ENCODE peak calls at places on chromosomes 2 and 18, in ten cellular contexts. S is esophagus squamous epithelium, Y is ovary, P is transverse colon, U is uterus, N is upper lobe of left lung, E is heart left ventricle, O is vagina, R is body of pancreas, W is breast epithelium. G is an unnamed sample.

GRCh38 chr2:9207641-9208301 is 1.2 kb downstream of the ASAP2 start:
- DNase-seq in S (no peak), Y (peak), P (peak), U (no peak), N (peak), E (no peak), O (peak), R (peak), W (no peak), G (no peak)

GRCh38 chr18:46917808-46918600 is 602 bp downstream of the KATNAL2 start:
- DNase-seq in S (no peak), Y (peak), P (peak), U (peak), N (no peak), E (peak), O (no peak), R (peak), W (no peak), G (peak)

GRCh38 chr2:130842770-130843169 is 6.1 kb downstream of the ARHGEF4 start:
- DNase-seq in S (no peak), Y (no peak), P (no peak), U (no peak), N (no peak), E (no peak), O (no peak), R (no peak), W (no peak), G (no peak)

GRCh38 chr18:36028859-36029258 is 38.5 kb downstream of the RPRD1A start:
- DNase-seq in S (no peak), Y (no peak), P (no peak), U (no peak), N (no peak), E (no peak), O (no peak), R (peak), W (no peak), G (no peak)

GRCh38 chr18:44744206-44745180 is 63.8 kb downstream of the SETBP1 start:
- DNase-seq in S (no peak), Y (no peak), P (no peak), U (no peak), N (no peak), E (peak), O (no peak), R (peak), W (no peak), G (no peak)

GRCh38 chr2:212811036-212811805 is 272.6 kb upstream of the ERBB4 start:
- DNase-seq in S (no peak), Y (no peak), P (no peak), U (no peak), N (no peak), E (no peak), O (no peak), R (no peak), W (no peak), G (no peak)

GRCh38 chr18:54906636-54907180 is 52.6 kb downstream of the CCDC68 start:
- DNase-seq in S (no peak), Y (no peak), P (no peak), U (no peak), N (no peak), E (no peak), O (no peak), R (no peak), W (no peak), G (no peak)

GRCh38 chr2:188196343-188197008 is 95.2 kb upstream of the GULP1 start:
- DNase-seq in S (no peak), Y (no peak), P (no peak), U (no peak), N (no peak), E (no peak), O (no peak), R (no peak), W (no peak), G (no peak)

GRCh38 chr2:207655000-207655399 is 29.8 kb upstream of the METTL21A start:
- DNase-seq in S (no peak), Y (no peak), P (no peak), U (no peak), N (no peak), E (no peak), O (no peak), R (no peak), W (no peak), G (no peak)

GRCh38 chr2:28665041-28665704 is 86.5 kb upstream of the PPP1CB start:
- DNase-seq in S (no peak), Y (peak), P (peak), U (peak), N (peak), E (peak), O (no peak), R (peak), W (peak), G (peak)

GRCh38 chr18:59517446-59518171 is 158.5 kb upstream of the LMAN1 start:
- DNase-seq in S (no peak), Y (no peak), P (no peak), U (no peak), N (no peak), E (no peak), O (no peak), R (no peak), W (no peak), G (no peak)

GRCh38 chr2:10721344-10722251 is at the start of gene ATP6V1C2:
- DNase-seq in S (no peak), Y (no peak), P (peak), U (no peak), N (peak), E (no peak), O (no peak), R (peak), W (no peak), G (peak)

GRCh38 chr18:27413495-27414401 is 228.6 kb upstream of the CHST9 start:
- DNase-seq in S (no peak), Y (peak), P (no peak), U (peak), N (no peak), E (no peak), O (no peak), R (no peak), W (no peak), G (no peak)

GRCh38 chr2:238446371-238446770 is 19.6 kb downstream of the ASB1 start:
- DNase-seq in S (no peak), Y (no peak), P (no peak), U (no peak), N (no peak), E (no peak), O (peak), R (no peak), W (no peak), G (no peak)

GRCh38 chr2:219358170-219359075 is 25.9 kb upstream of the RESP18 start:
- DNase-seq in S (no peak), Y (no peak), P (no peak), U (no peak), N (no peak), E (no peak), O (no peak), R (no peak), W (no peak), G (no peak)

GRCh38 chr2:70115646-70116442 is 28.6 kb downstream of the PCBP1 start:
- DNase-seq in S (no peak), Y (no peak), P (no peak), U (no peak), N (no peak), E (peak), O (no peak), R (no peak), W (no peak), G (no peak)

GRCh38 chr2:186497928-186498327 is 11.9 kb downstream of the ZC3H15 start:
- DNase-seq in S (no peak), Y (no peak), P (no peak), U (no peak), N (no peak), E (no peak), O (no peak), R (no peak), W (no peak), G (no peak)

GRCh38 chr2:42877532-42877931 is 85.1 kb upstream of the HAAO start:
- DNase-seq in S (no peak), Y (no peak), P (no peak), U (no peak), N (no peak), E (no peak), O (no peak), R (no peak), W (no peak), G (no peak)

GRCh38 chr2:240813231-240813921 is 6.6 kb downstream of the KIF1A start:
- DNase-seq in S (no peak), Y (no peak), P (peak), U (no peak), N (no peak), E (no peak), O (no peak), R (peak), W (no peak), G (no peak)

GRCh38 chr2:66901344-66901743 is 466.4 kb downstream of the MEIS1 start:
- DNase-seq in S (no peak), Y (no peak), P (no peak), U (no peak), N (no peak), E (peak), O (no peak), R (no peak), W (no peak), G (no peak)

GRCh38 chr18:11845653-11846052 is 5.6 kb upstream of the CHMP1B start:
- DNase-seq in S (no peak), Y (no peak), P (no peak), U (no peak), N (no peak), E (no peak), O (no peak), R (no peak), W (no peak), G (no peak)

GRCh38 chr2:8692783-8693768 is 11.2 kb downstream of the ID2 start:
- DNase-seq in S (no peak), Y (no peak), P (peak), U (no peak), N (peak), E (no peak), O (no peak), R (peak), W (no peak), G (no peak)

GRCh38 chr2:157326683-157327082 is 1.1 kb upstream of the ERMN start:
- DNase-seq in S (no peak), Y (no peak), P (no peak), U (no peak), N (no peak), E (peak), O (no peak), R (no peak), W (no peak), G (no peak)

GRCh38 chr2:213764849-213765248 is 480.6 kb downstream of the SPAG16 start:
- DNase-seq in S (no peak), Y (no peak), P (no peak), U (no peak), N (no peak), E (no peak), O (no peak), R (no peak), W (no peak), G (no peak)

GRCh38 chr2:65425276-65425675 is 7.1 kb downstream of the SPRED2 start:
- DNase-seq in S (no peak), Y (no peak), P (no peak), U (no peak), N (no peak), E (no peak), O (no peak), R (no peak), W (no peak), G (no peak)

GRCh38 chr2:23994567-23994966 is 15.3 kb upstream of the MFSD2B start:
- DNase-seq in S (no peak), Y (no peak), P (no peak), U (no peak), N (no peak), E (no peak), O (no peak), R (no peak), W (no peak), G (no peak)

GRCh38 chr2:210162466-210163124 is 8.6 kb downstream of the KANSL1L start:
- DNase-seq in S (no peak), Y (no peak), P (no peak), U (no peak), N (no peak), E (no peak), O (no peak), R (no peak), W (no peak), G (no peak)

GRCh38 chr18:55073116-55073515 is 113.9 kb upstream of the CCDC68 start:
- DNase-seq in S (no peak), Y (no peak), P (no peak), U (no peak), N (no peak), E (no peak), O (no peak), R (no peak), W (no peak), G (no peak)

GRCh38 chr2:96558061-96558460 is 21.5 kb downstream of the ARID5A start:
- DNase-seq in S (no peak), Y (no peak), P (no peak), U (no peak), N (no peak), E (no peak), O (no peak), R (no peak), W (no peak), G (no peak)

GRCh38 chr2:216974321-216975302 is 114.7 kb upstream of the TNP1 start:
- DNase-seq in S (no peak), Y (peak), P (no peak), U (peak), N (no peak), E (no peak), O (no peak), R (no peak), W (no peak), G (no peak)

GRCh38 chr2:56981554-56981953 is 797.8 kb downstream of the CCDC85A start:
- DNase-seq in S (no peak), Y (no peak), P (no peak), U (no peak), N (no peak), E (no peak), O (no peak), R (no peak), W (no peak), G (no peak)

GRCh38 chr18:62264984-62265383 is 60.1 kb upstream of the TNFRSF11A start:
- DNase-seq in S (no peak), Y (no peak), P (no peak), U (no peak), N (no peak), E (no peak), O (no peak), R (no peak), W (no peak), G (no peak)

GRCh38 chr18:32093523-32093922 is 1.8 kb downstream of the RNF138 start:
- DNase-seq in S (no peak), Y (no peak), P (peak), U (no peak), N (no peak), E (no peak), O (no peak), R (no peak), W (no peak), G (peak)
- TF ChIP-seq POLR2A in S (no peak), Y (no peak), P (no peak), U (no peak), N (no peak), E (no peak), O (no peak), R (no peak), W (no peak), G (no peak)

GRCh38 chr2:179861777-179862117 is 335 bp upstream of the ZNF385B start:
- DNase-seq in S (no peak), Y (no peak), P (no peak), U (peak), N (no peak), E (no peak), O (no peak), R (no peak), W (no peak), G (no peak)
- H3K4me3 ChIP-seq in S (peak), Y (peak), P (peak), U (peak), N (peak), E (peak), O (peak), R (no peak), W (peak), G (peak)

GRCh38 chr2:101332885-101333766 is 24.6 kb upstream of the RNF149 start:
- DNase-seq in S (no peak), Y (no peak), P (no peak), U (no peak), N (no peak), E (no peak), O (no peak), R (no peak), W (no peak), G (no peak)
- H3K27ac ChIP-seq in S (no peak), Y (no peak), P (no peak), U (no peak), N (no peak), E (no peak), O (no peak), R (no peak), W (no peak), G (no peak)

DNA sequence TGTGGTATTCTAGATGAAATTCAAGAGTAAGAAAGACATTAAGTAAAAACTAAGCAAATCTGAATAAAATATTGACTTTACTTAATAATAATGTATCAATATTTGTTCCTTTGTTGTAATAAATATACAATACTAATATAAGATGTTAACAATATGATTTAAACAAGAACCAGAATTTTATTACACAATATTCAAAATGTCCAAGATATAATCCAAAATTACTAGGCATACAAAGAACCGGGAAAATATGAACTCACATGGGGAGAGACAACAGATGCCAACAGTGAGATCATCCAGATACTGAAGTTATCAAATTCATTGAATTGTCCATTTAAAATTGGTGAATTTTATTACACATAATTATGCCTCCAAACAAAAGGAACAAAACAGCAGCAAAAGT is 286.3 kb downstream of the AFF3 start:
- DNase-seq in S (no peak), Y (no peak), P (no peak), U (no peak), N (no peak), E (no peak), O (no peak), R (no peak), W (no peak), G (no peak)
- TF ChIP-seq POLR2A in S (no peak), Y (no peak), P (no peak), U (no peak), N (no peak), E (no peak), O (no peak), R (no peak), W (no peak), G (no peak)

G was measured in prostate gland.